ENCODE peak calls at places on chromosomes 2 and 18, in five cellular contexts. Q is fibroblast of mammary gland, G is astrocyte of the spinal cord, P is Panc1, F is GM06990. B is an unnamed sample.
A peak's percentile ranks its signal among the peaks of the same experiment; 100 is the strongest.

GRCh38 chr2:42967959-42968674 is 175.7 kb upstream of the HAAO start:
- DNase-seq in P (no peak), G (peak; percentile 83), Q (peak; percentile 97), F (no peak), B (no peak)

GRCh38 chr2:164764996-164765395 is 76.6 kb downstream of the COBLL1 start:
- DNase-seq in P (no peak), Q (peak; percentile 48), F (no peak), G (peak; percentile 31), B (peak; percentile 12)

GRCh38 chr2:98583866-98584618 is 24.3 kb downstream of the COA5 start:
- DNase-seq in F (no peak), G (no peak), Q (no peak), P (no peak), B (no peak)

GRCh38 chr2:51624995-51625394 is 593.1 kb upstream of the NRXN1 start:
- DNase-seq in Q (peak; percentile 48), P (no peak), G (peak; percentile 22), F (no peak), B (peak; percentile 15)

GRCh38 chr18:74819433-74820059 is 221.9 kb downstream of the ZNF407 start:
- DNase-seq in Q (no peak), G (no peak), P (no peak), F (no peak), B (peak; percentile 33)

GRCh38 chr18:9706081-9706935 is 1.8 kb upstream of the RAB31 start:
- DNase-seq in Q (no peak), P (no peak), F (no peak), G (no peak), B (peak; percentile 44)

GRCh38 chr2:39154944-39155343 is 34.1 kb upstream of the SOS1 start:
- DNase-seq in G (no peak), Q (no peak), F (no peak), P (no peak), B (no peak)

GRCh38 chr2:204264068-204264693 is 281.1 kb upstream of the PARD3B start:
- DNase-seq in P (no peak), Q (no peak), G (no peak), F (no peak), B (no peak)

GRCh38 chr18:10241571-10241970 is 212.9 kb upstream of the APCDD1 start:
- DNase-seq in Q (no peak), F (no peak), G (no peak), P (no peak), B (no peak)

GRCh38 chr2:4140284-4140962 is 437.0 kb downstream of the DCDC2C start:
- DNase-seq in Q (no peak), F (no peak), P (no peak), G (no peak), B (no peak)

DNA sequence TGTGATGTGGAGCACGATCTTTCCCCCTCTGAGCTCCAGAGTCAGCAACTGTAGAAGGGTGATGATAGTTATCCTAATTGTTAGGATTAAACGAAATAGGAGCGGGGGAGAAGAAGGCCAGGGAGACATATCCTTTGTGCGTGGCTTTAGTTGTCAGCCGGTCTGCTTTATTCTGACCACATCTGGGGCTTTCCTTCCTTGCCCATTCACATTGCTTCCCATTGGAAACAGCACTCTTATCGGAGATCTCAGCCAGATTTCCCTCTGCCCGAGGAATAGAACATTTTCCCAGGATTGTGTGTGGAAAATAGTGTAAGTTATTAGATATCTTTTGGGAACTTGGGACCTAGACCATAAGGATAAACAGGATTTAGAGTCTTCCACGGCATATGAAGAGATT is 1.5 kb downstream of the RALB start:
- DNase-seq in G (no peak), F (no peak), P (no peak), Q (no peak), B (no peak)
- H3K4me3 ChIP-seq in G (peak overlapping the region; percentile 85), F (peak overlapping the region; percentile 90), P (peak overlapping the region; percentile 96), Q (peak overlapping the region; percentile 93), B (peak overlapping the region; percentile 93)

GRCh38 chr18:12391487-12392136 is 14.6 kb upstream of the AFG3L2 start:
- DNase-seq in P (peak; percentile 55), Q (peak; percentile 72), G (peak; percentile 65), F (no peak), B (peak; percentile 72)

GRCh38 chr18:12397254-12397653 is 10.5 kb upstream of the PRELID3A start:
- DNase-seq in G (no peak), P (no peak), F (no peak), Q (no peak), B (no peak)

GRCh38 chr18:12393998-12394397 is 13.7 kb upstream of the PRELID3A start:
- DNase-seq in Q (no peak), F (no peak), P (no peak), G (no peak), B (peak; percentile 50)

GRCh38 chr18:12393510-12393909 is 14.2 kb upstream of the PRELID3A start:
- DNase-seq in F (no peak), Q (no peak), G (no peak), P (no peak), B (no peak)

GRCh38 chr18:12394428-12394827 is 13.3 kb upstream of the PRELID3A start:
- DNase-seq in Q (no peak), P (no peak), F (no peak), G (no peak), B (peak; percentile 29)
- TF ChIP-seq CTCF in Q (peak; percentile 36), P (peak; percentile 73), F (peak; percentile 67), G (peak; percentile 46), B (peak; percentile 34)

GRCh38 chr2:140539506-140539905 is 1591.3 kb downstream of the LRP1B start:
- DNase-seq in P (no peak), F (no peak), Q (no peak), G (no peak), B (no peak)

GRCh38 chr2:140542627-140543026 is 1588.2 kb downstream of the LRP1B start:
- DNase-seq in Q (no peak), P (no peak), F (no peak), G (no peak), B (no peak)
- H3K4me3 ChIP-seq in Q (no peak overlapping the region), P (no peak overlapping the region), F (no peak overlapping the region), G (no peak overlapping the region), B (no peak overlapping the region)

GRCh38 chr2:9763356-9764152 is 79.7 kb upstream of the TAF1B start:
- DNase-seq in G (no peak), F (no peak), Q (peak; percentile 50), P (no peak), B (peak; percentile 56)
- TF ChIP-seq CTCF in G (no peak), F (no peak), Q (no peak), P (no peak), B (no peak)

GRCh38 chr2:11742702-11743530 is 3.5 kb upstream of the LPIN1 start:
- DNase-seq in F (no peak), Q (no peak), P (no peak), G (no peak), B (no peak)

GRCh38 chr2:11744631-11745394 is 1.6 kb upstream of the LPIN1 start:
- DNase-seq in F (peak; percentile 57), G (peak; percentile 53), P (no peak), Q (peak; percentile 61), B (no peak)

GRCh38 chr2:11742317-11742701 is 4.1 kb upstream of the LPIN1 start:
- DNase-seq in Q (peak; percentile 43), G (no peak), P (no peak), F (no peak), B (no peak)

GRCh38 chr2:11743846-11744553 is 2.4 kb upstream of the LPIN1 start:
- DNase-seq in F (peak; percentile 78), G (peak; percentile 99), Q (peak; percentile 100), P (peak; percentile 97), B (peak; percentile 100)

GRCh38 chr2:11743531-11743815 is 3.0 kb upstream of the LPIN1 start:
- DNase-seq in F (no peak), Q (no peak), G (no peak), P (no peak), B (no peak)
- H3K4me3 ChIP-seq in F (no peak overlapping the region), Q (no peak overlapping the region), G (no peak overlapping the region), P (peak overlapping the region; percentile 4), B (no peak overlapping the region)

GRCh38 chr2:234558642-234559041 is 61.8 kb upstream of the ARL4C start:
- DNase-seq in P (no peak), G (no peak), F (no peak), Q (no peak), B (no peak)
- TF ChIP-seq CTCF in P (no peak), G (peak; percentile 2), F (no peak), Q (no peak), B (peak; percentile 23)

DNA sequence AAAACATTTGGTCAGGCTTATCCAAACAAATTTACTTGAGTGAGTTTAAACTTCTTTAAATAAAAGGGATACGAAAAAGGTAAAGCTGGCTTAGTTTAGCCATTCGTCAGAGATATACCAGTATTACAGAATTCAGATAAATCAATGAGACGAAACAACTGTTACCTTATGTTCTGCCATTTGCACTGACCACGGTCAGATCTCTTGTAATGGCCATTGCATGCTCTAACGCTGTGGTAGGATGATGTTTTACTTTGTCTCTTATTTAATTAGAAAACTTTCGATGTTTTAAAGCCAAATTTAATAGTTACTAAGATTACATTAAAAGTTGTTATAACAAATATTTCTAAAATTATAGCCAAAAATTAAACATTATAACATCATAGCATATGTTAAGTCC is 1.5 kb downstream of the C18orf54 start:
- DNase-seq in P (no peak), Q (peak; percentile 10), F (no peak), G (peak; percentile 48), B (no peak)
- H3K4me3 ChIP-seq in P (peak overlapping the region; percentile 94), Q (peak overlapping the region; percentile 82), F (peak overlapping the region; percentile 96), G (peak overlapping the region; percentile 75), B (peak overlapping the region; percentile 83)

B was measured in epithelial cell of esophagus.